ENCODE peak calls at places on chromosomes 1 and 21, in five cellular contexts. V, F, T, E and X are unnamed samples.

GRCh38 chr21:14480601-14481000 is 65.5 kb downstream of the SAMSN1 start:
- DNase-seq in V (no peak), F (peak; percentile 8), T (no peak), E (no peak), X (peak; percentile 21)

GRCh38 chr1:61334718-61335589 is 252.6 kb downstream of the NFIA start:
- DNase-seq in V (no peak), F (no peak), T (no peak), E (no peak), X (no peak)

GRCh38 chr1:115980998-115981993 is 5.0 kb downstream of the SLC22A15 start:
- DNase-seq in V (peak; percentile 43), F (peak; percentile 64), T (peak; percentile 16), E (no peak), X (peak; percentile 51)

GRCh38 chr1:58451560-58452211 is 94.8 kb downstream of the OMA1 start:
- DNase-seq in V (no peak), F (no peak), T (no peak), E (no peak), X (no peak)

GRCh38 chr21:21384977-21385376 is 386.8 kb downstream of the NCAM2 start:
- DNase-seq in V (no peak), F (no peak), T (no peak), E (no peak), X (no peak)

GRCh38 chr1:46203738-46204405 is 738 bp downstream of the LURAP1 start:
- DNase-seq in V (no peak), F (no peak), T (no peak), E (no peak), X (peak; percentile 21)

GRCh38 chr1:234983554-234983911 is 145.1 kb downstream of the TOMM20 start:
- DNase-seq in V (no peak), F (no peak), T (no peak), E (no peak), X (no peak)

GRCh38 chr1:180778782-180779398 is 133.8 kb upstream of the KIAA1614 start:
- DNase-seq in V (no peak), F (peak; percentile 38), T (no peak), E (no peak), X (peak; percentile 12)

GRCh38 chr1:78145105-78145580 is 99.4 kb downstream of the GIPC2 start:
- DNase-seq in V (peak; percentile 39), F (peak; percentile 85), T (peak; percentile 82), E (no peak), X (peak; percentile 63)

GRCh38 chr1:212218911-212219310 is 66.3 kb upstream of the PPP2R5A start:
- DNase-seq in V (no peak), F (no peak), T (peak; percentile 89), E (no peak), X (no peak)

GRCh38 chr1:188499690-188500089 is 1670.9 kb downstream of the PLA2G4A start:
- DNase-seq in V (no peak), F (no peak), T (peak; percentile 19), E (no peak), X (no peak)

GRCh38 chr1:242890211-242890741 is 364.8 kb downstream of the CEP170 start:
- DNase-seq in V (peak; percentile 34), F (peak; percentile 31), T (no peak), E (no peak), X (peak; percentile 25)

GRCh38 chr1:203100163-203100867 is 14.5 kb upstream of the MYOG start:
- DNase-seq in V (no peak), F (peak; percentile 25), T (no peak), E (no peak), X (no peak)

GRCh38 chr21:43829575-43830119 is 35.4 kb upstream of the AGPAT3 start:
- DNase-seq in V (no peak), F (peak; percentile 52), T (no peak), E (no peak), X (no peak)
- TF ChIP-seq CTCF in V (no peak), F (peak; percentile 57), T (peak; percentile 4), E (peak; percentile 58), X (peak; percentile 24)

GRCh38 chr1:9294910-9295636 is 2.4 kb downstream of the SPSB1 start:
- DNase-seq in V (peak; percentile 47), F (peak; percentile 31), T (peak; percentile 76), E (no peak), X (peak; percentile 29)
- TF ChIP-seq CTCF in V (no peak), F (peak; percentile 32), T (peak; percentile 42), E (peak; percentile 58), X (peak; percentile 7)

GRCh38 chr21:43361493-43362296 is 65.2 kb downstream of the SIK1 start:
- DNase-seq in V (no peak), F (no peak), T (peak; percentile 79), E (peak; percentile 66), X (peak; percentile 93)

GRCh38 chr21:43362306-43362927 is 64.5 kb downstream of the SIK1 start:
- DNase-seq in V (peak; percentile 79), F (no peak), T (peak; percentile 86), E (no peak), X (peak; percentile 68)

GRCh38 chr21:43360441-43361126 is 66.3 kb downstream of the SIK1 start:
- DNase-seq in V (peak; percentile 17), F (no peak), T (no peak), E (no peak), X (no peak)

GRCh38 chr21:43362928-43363314 is 64.0 kb downstream of the SIK1 start:
- DNase-seq in V (no peak), F (no peak), T (no peak), E (no peak), X (no peak)

GRCh38 chr21:43361127-43361492 is 65.8 kb downstream of the SIK1 start:
- DNase-seq in V (peak; percentile 36), F (no peak), T (peak; percentile 63), E (no peak), X (peak; percentile 50)
- TF ChIP-seq CTCF in V (no peak), F (no peak), T (no peak), E (no peak), X (no peak)

GRCh38 chr1:163170975-163171676 is 31.6 kb downstream of the RGS5 start:
- DNase-seq in V (no peak), F (peak; percentile 64), T (peak; percentile 47), E (no peak), X (peak; percentile 5)
- TF ChIP-seq CTCF in V (peak; percentile 53), F (peak; percentile 84), T (peak; percentile 51), E (peak; percentile 60), X (peak; percentile 54)

DNA sequence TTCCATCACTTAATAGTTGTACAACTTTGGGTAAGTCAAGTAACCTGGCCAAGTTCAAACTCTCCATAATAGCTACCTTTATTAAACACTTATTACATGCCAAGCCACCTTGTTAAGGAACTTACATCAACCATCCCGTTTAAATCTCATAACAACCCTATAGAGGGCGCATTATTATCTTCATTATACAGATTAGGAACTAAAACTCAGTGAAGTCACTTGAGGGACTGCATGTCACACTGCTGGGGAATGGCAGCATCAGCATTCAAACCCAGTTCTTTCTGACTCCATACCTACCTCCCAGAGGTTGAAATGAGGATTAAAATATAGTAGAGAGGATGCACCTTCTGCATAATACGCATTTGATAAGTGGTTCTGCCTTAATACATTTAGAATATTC is 47.1 kb upstream of the PLA2G2C start:
- DNase-seq in V (no peak), F (peak; percentile 70), T (peak; percentile 38), E (no peak), X (peak; percentile 11)
- TF ChIP-seq CTCF in V (peak; percentile 60), F (peak; percentile 74), T (peak; percentile 42), E (peak; percentile 9), X (peak; percentile 42)

GRCh38 chr1:119674835-119675289 is 26.8 kb upstream of the ZNF697 start:
- DNase-seq in V (peak; percentile 41), F (peak; percentile 90), T (peak; percentile 11), E (peak; percentile 83), X (peak; percentile 87)
- TF ChIP-seq CTCF in V (peak; percentile 20), F (peak; percentile 62), T (no peak), E (no peak), X (peak; percentile 65)